ENCODE peak calls at places on chromosomes 13 and 19, in eight cellular contexts. V is left lung, X is GM06990, I is neuronal stem cell, K is psoas muscle, Y is cardiac muscle cell, H is mammary epithelial cell, N is endothelial cell of umbilical vein. O is an unnamed sample.

GRCh38 chr19:41922585-41922984 is 5.7 kb downstream of the ERFL start:
- DNase-seq in H (no peak), K (no peak), N (no peak), I (no peak), V (no peak), X (no peak), Y (no peak), O (no peak)

GRCh38 chr13:66546534-66547379 is 683.4 kb downstream of the PCDH9 start:
- DNase-seq in I (no peak), K (no peak), V (no peak), H (peak; percentile 0), N (no peak), X (no peak), Y (no peak), O (no peak)

GRCh38 chr19:28971011-28971410 is 241.9 kb downstream of the UQCRFS1 start:
- DNase-seq in I (no peak), X (no peak), H (no peak), N (no peak), Y (no peak), V (no peak), K (peak; percentile 20), O (no peak)

GRCh38 chr13:74047925-74048324 is 86.3 kb downstream of the KLF12 start:
- DNase-seq in I (no peak), X (no peak), Y (peak; percentile 17), K (no peak), N (peak; percentile 15), H (peak; percentile 56), V (no peak), O (peak; percentile 67)

GRCh38 chr19:57282011-57282636 is 1.8 kb downstream of the ZNF460 start:
- DNase-seq in Y (no peak), N (no peak), X (no peak), V (no peak), H (peak; percentile 93), I (no peak), K (no peak), O (no peak)

GRCh38 chr19:14434543-14435319 is 1.6 kb downstream of the PKN1 start:
- DNase-seq in V (peak; percentile 80), H (peak; percentile 63), X (no peak), K (peak; percentile 63), N (peak; percentile 77), I (no peak), Y (no peak), O (no peak)

GRCh38 chr13:51825681-51826254 is 19.2 kb downstream of the TMEM272 start:
- DNase-seq in V (no peak), X (no peak), N (no peak), K (no peak), I (no peak), H (no peak), Y (no peak), O (no peak)

GRCh38 chr13:32016119-32016518 is 15.5 kb upstream of the FRY start:
- DNase-seq in I (no peak), Y (no peak), K (no peak), V (no peak), N (no peak), H (no peak), X (no peak), O (no peak)

GRCh38 chr19:4358709-4359626 is 15.6 kb downstream of the MPND start:
- DNase-seq in K (no peak), Y (no peak), N (no peak), H (no peak), X (peak; percentile 2), I (no peak), V (no peak), O (no peak)
- H3K36me3 ChIP-seq in K (peaks cover 3% of the 10 kb centered on the region), Y (peaks cover 24% of the 10 kb centered on the region), N (peaks cover 51% of the 10 kb centered on the region), H (peaks cover 3% of the 10 kb centered on the region), X (peaks cover 39% of the 10 kb centered on the region), I (peaks cover 47% of the 10 kb centered on the region), V (no peaks in the 10 kb centered on the region), O (peaks cover 51% of the 10 kb centered on the region)

GRCh38 chr19:18126097-18126496 is 26.9 kb upstream of the PIK3R2 start:
- DNase-seq in N (no peak), V (no peak), K (no peak), X (no peak), I (no peak), H (no peak), Y (no peak), O (no peak)
- H3K36me3 ChIP-seq in N (no peaks in the 10 kb centered on the region), V (no peaks in the 10 kb centered on the region), K (no peaks in the 10 kb centered on the region), X (peaks cover 45% of the 10 kb centered on the region), I (peaks cover 31% of the 10 kb centered on the region), H (peaks cover 5% of the 10 kb centered on the region), Y (no peaks in the 10 kb centered on the region), O (peaks cover 34% of the 10 kb centered on the region)

DNA sequence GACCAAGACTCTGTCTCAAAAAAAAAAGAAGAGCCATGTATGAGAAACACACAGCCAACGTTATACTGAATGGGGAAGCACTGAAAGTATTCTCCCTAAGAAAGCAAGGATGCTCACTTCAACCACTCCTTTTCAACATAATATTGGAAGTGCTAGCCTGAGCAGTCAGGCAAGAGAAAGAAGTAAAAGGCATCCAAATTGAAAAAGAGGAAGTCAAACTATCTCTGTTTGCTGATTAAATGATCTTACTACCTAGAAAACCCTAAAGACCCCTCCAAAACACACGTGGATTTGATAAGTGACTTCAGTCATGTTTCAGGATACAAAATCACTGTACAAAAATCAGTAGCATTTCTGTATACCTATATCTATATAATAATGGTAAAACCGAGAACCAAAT is 16.2 kb downstream of the WBP4 start:
- DNase-seq in Y (no peak), V (no peak), N (no peak), H (no peak), K (no peak), X (no peak), I (no peak), O (no peak)
- H3K36me3 ChIP-seq in Y (peaks cover 38% of the 10 kb centered on the region), V (no peaks in the 10 kb centered on the region), N (peaks cover 10% of the 10 kb centered on the region), H (peaks cover 27% of the 10 kb centered on the region), K (peaks cover 9% of the 10 kb centered on the region), X (peaks cover 10% of the 10 kb centered on the region), I (peaks cover 12% of the 10 kb centered on the region), O (peaks cover 9% of the 10 kb centered on the region)

DNA sequence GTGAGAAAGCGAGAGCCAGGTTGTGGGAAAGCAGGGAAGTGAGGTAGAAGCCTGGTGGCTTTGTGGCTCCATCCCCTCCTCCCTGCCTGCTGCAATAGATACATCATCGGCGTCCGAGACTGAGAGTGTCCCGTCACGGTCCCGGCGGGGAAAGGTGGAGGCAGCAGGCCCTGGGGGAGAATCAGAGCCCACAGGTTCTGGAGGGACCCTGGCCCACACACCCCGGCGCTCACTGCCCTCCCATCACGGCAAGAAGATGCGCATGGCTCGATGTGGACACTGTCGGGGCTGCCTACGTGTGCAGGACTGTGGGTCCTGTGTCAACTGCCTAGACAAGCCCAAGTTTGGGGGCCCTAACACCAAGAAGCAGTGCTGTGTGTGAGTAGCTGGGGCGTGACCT is 5.1 kb downstream of the KMT2B start:
- DNase-seq in N (no peak), I (no peak), K (no peak), Y (no peak), X (no peak), V (no peak), H (no peak), O (no peak)
- H3K36me3 ChIP-seq in N (peaks cover 65% of the 10 kb centered on the region), I (peaks cover 65% of the 10 kb centered on the region), K (peaks cover 14% of the 10 kb centered on the region), Y (peaks cover 51% of the 10 kb centered on the region), X (peaks cover 53% of the 10 kb centered on the region), V (no peaks in the 10 kb centered on the region), H (peaks cover 25% of the 10 kb centered on the region), O (peaks cover 70% of the 10 kb centered on the region)

DNA sequence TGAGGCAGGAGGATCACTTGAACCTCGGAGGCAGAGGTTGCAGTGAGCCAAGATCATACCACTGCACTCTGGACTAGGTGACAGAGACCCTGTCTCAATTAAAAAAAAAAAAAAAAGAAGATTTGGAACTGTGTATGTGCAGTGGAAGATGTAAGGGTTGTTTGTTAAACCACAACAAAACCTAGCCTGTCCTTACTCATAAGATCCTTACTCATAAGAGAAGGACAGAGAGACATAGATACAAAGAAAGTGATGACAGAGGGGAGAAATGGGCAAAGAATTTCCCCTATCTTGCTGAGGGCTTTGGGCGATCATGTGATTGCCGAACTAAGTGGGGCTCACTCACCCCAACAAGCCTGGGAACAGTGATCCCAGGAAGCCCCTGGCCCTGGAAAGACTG is 7.9 kb downstream of the ITPKC start:
- DNase-seq in H (no peak), I (no peak), V (no peak), Y (no peak), X (no peak), K (no peak), N (no peak), O (no peak)
- H3K36me3 ChIP-seq in H (peaks cover 30% of the 10 kb centered on the region), I (peaks cover 24% of the 10 kb centered on the region), V (no peaks in the 10 kb centered on the region), Y (peaks cover 8% of the 10 kb centered on the region), X (peaks cover 6% of the 10 kb centered on the region), K (peaks cover 7% of the 10 kb centered on the region), N (peaks cover 12% of the 10 kb centered on the region), O (peaks cover 29% of the 10 kb centered on the region)

DNA sequence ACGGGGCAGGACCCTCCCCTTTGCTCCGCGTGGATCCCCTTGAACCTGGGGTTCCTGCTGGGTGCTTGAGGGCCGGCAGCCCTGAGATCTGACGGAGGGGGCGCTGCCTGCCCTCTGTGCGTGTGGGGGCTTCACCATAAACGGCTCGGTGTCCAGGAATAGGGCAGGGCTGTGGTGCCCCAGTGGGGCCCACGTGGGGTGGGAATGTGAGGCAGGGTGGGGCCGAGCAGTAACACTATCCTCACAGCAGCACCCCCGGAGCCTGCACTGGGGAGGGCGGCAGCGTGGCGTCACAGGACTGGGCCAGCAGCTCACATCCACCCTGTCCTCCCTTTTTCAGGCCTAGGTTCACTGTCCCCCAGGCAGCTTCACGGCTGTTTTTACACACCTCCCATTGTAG is 38.0 kb downstream of the GAS6 start:
- DNase-seq in X (no peak), I (no peak), N (no peak), K (no peak), Y (no peak), H (no peak), V (no peak), O (no peak)
- H3K36me3 ChIP-seq in X (no peaks in the 10 kb centered on the region), I (peaks cover 10% of the 10 kb centered on the region), N (peaks cover 16% of the 10 kb centered on the region), K (no peaks in the 10 kb centered on the region), Y (peaks cover 5% of the 10 kb centered on the region), H (peaks cover 19% of the 10 kb centered on the region), V (no peaks in the 10 kb centered on the region), O (no peaks in the 10 kb centered on the region)